ENCODE peak calls at places on chromosomes 6 and 20, in five cellular contexts. G, S, R, F and D are unnamed samples.

GRCh38 chr6:140051521-140052455 is 677.3 kb upstream of the CITED2 start:
- DNase-seq in G (no peak), S (no peak), R (no peak), F (no peak), D (no peak)

GRCh38 chr6:157861184-157861583 is 38.1 kb downstream of the SNX9 start:
- DNase-seq in G (no peak), S (no peak), R (no peak), F (no peak), D (no peak)

GRCh38 chr6:56575736-56576135 is 67.0 kb downstream of the DST start:
- DNase-seq in G (no peak), S (no peak), R (no peak), F (no peak), D (no peak)

GRCh38 chr6:85129881-85130280 is 320.0 kb upstream of the NT5E start:
- DNase-seq in G (no peak), S (no peak), R (no peak), F (no peak), D (no peak)

GRCh38 chr20:49386848-49387605 is 95.4 kb downstream of the KCNB1 start:
- DNase-seq in G (no peak), S (no peak), R (peak; percentile 84), F (no peak), D (no peak)

GRCh38 chr6:169409742-169410312 is 156.2 kb upstream of the THBS2 start:
- DNase-seq in G (no peak), S (no peak), R (no peak), F (no peak), D (no peak)

GRCh38 chr6:3797231-3798200 is 46.0 kb upstream of the PXDC1 start:
- DNase-seq in G (no peak), S (no peak), R (no peak), F (no peak), D (no peak)

GRCh38 chr20:21355981-21356380 is 41.3 kb downstream of the NKX2-4 start:
- DNase-seq in G (no peak), S (no peak), R (no peak), F (no peak), D (no peak)

GRCh38 chr6:35213824-35214756 is at the start of gene SCUBE3:
- DNase-seq in G (peak; percentile 55), S (no peak), R (no peak), F (peak; percentile 82), D (peak; percentile 61)

GRCh38 chr6:24991748-24992467 is 56.1 kb upstream of the RIPOR2 start:
- DNase-seq in G (peak; percentile 49), S (no peak), R (peak; percentile 32), F (peak; percentile 47), D (peak; percentile 41)

GRCh38 chr6:80886475-80886874 is 780.0 kb downstream of the BCKDHB start:
- DNase-seq in G (no peak), S (no peak), R (no peak), F (no peak), D (no peak)

GRCh38 chr6:52526634-52527033 is 50.2 kb downstream of the TRAM2 start:
- DNase-seq in G (no peak), S (no peak), R (no peak), F (no peak), D (no peak)

GRCh38 chr6:37182736-37183590 is 13.0 kb downstream of the PIM1 start:
- DNase-seq in G (no peak), S (no peak), R (no peak), F (no peak), D (no peak)

GRCh38 chr6:151196571-151196970 is 43.2 kb upstream of the AKAP12 start:
- DNase-seq in G (no peak), S (peak; percentile 52), R (no peak), F (no peak), D (no peak)

GRCh38 chr6:15504040-15504491 is 158.8 kb downstream of the DTNBP1 start:
- DNase-seq in G (no peak), S (peak; percentile 32), R (no peak), F (no peak), D (no peak)

GRCh38 chr6:105560611-105561066 is 157.8 kb upstream of the PREP start:
- DNase-seq in G (no peak), S (no peak), R (no peak), F (no peak), D (no peak)

GRCh38 chr6:77036400-77036799 is 426.9 kb downstream of the HTR1B start:
- DNase-seq in G (no peak), S (no peak), R (no peak), F (no peak), D (no peak)

GRCh38 chr6:163637524-163637923 is 223.0 kb downstream of the QKI start:
- DNase-seq in G (no peak), S (no peak), R (no peak), F (no peak), D (no peak)

GRCh38 chr6:27617700-27618689 is 145.1 kb upstream of the ZNF184 start:
- DNase-seq in G (peak; percentile 40), S (no peak), R (no peak), F (no peak), D (no peak)

GRCh38 chr6:15946701-15947390 is 182.0 kb upstream of the MYLIP start:
- DNase-seq in G (no peak), S (no peak), R (no peak), F (no peak), D (no peak)

GRCh38 chr6:128635219-128635618 is 114.8 kb upstream of the PTPRK start:
- DNase-seq in G (no peak), S (no peak), R (no peak), F (no peak), D (no peak)

GRCh38 chr6:3136361-3136760 is 17.9 kb downstream of the BPHL start:
- DNase-seq in G (no peak), S (no peak), R (no peak), F (no peak), D (no peak)

GRCh38 chr6:33570806-33571636 is 9.1 kb downstream of the BAK1 start:
- DNase-seq in G (peak; percentile 73), S (peak; percentile 73), R (peak; percentile 62), F (peak; percentile 46), D (peak; percentile 69)

GRCh38 chr6:151161363-151161762 is 78.4 kb upstream of the AKAP12 start:
- DNase-seq in G (no peak), S (no peak), R (no peak), F (no peak), D (no peak)

GRCh38 chr6:117076076-117076475 is 189.3 kb upstream of the VGLL2 start:
- DNase-seq in G (no peak), S (no peak), R (no peak), F (no peak), D (no peak)

GRCh38 chr6:166715065-166715464 is 88.0 kb upstream of the RPS6KA2 start:
- DNase-seq in G (no peak), S (no peak), R (no peak), F (no peak), D (no peak)

GRCh38 chr6:127462391-127462790 is 3.2 kb upstream of the KIAA0408 start:
- DNase-seq in G (no peak), S (no peak), R (no peak), F (no peak), D (no peak)

GRCh38 chr6:100620085-100620484 is 155.4 kb upstream of the SIM1 start:
- DNase-seq in G (no peak), S (no peak), R (no peak), F (no peak), D (no peak)

GRCh38 chr6:102766946-102767345 is 1373.4 kb downstream of the GRIK2 start:
- DNase-seq in G (no peak), S (no peak), R (no peak), F (no peak), D (no peak)

GRCh38 chr6:20604159-20604558 is 69.9 kb downstream of the CDKAL1 start:
- DNase-seq in G (no peak), S (no peak), R (no peak), F (no peak), D (no peak)